ENCODE peak calls at places on chromosomes 16 and 17, in nine cellular contexts. One of them, this sample, is unnamed.

GRCh38 chr17:63696381-63696961 is 3.5 kb downstream of the LIMD2 start:
- DNase-seq in body of pancreas: peak; percentile 31
- DNase-seq in brain microvascular endothelial cell: no peak
- DNase-seq in progenitor cell of endocrine pancreas: no peak
- DNase-seq in foreskin fibroblast: peak; percentile 53
- DNase-seq in fibroblast of mammary gland: peak; percentile 51
- DNase-seq in AG04450: no peak
- DNase-seq in heart left ventricle: no peak
- DNase-seq in AG09319: no peak
- DNase-seq in this sample: peak; percentile 51

GRCh38 chr17:8149419-8150193 is 2.6 kb downstream of the PER1 start:
- DNase-seq in heart left ventricle: no peak
- DNase-seq in AG04450: no peak
- DNase-seq in brain microvascular endothelial cell: no peak
- DNase-seq in progenitor cell of endocrine pancreas: no peak
- DNase-seq in foreskin fibroblast: no peak
- DNase-seq in body of pancreas: no peak
- DNase-seq in fibroblast of mammary gland: no peak
- DNase-seq in AG09319: no peak
- DNase-seq in this sample: no peak

GRCh38 chr16:66130296-66130910 is 236.1 kb upstream of the CDH5 start:
- DNase-seq in AG04450: peak; percentile 87
- DNase-seq in brain microvascular endothelial cell: peak; percentile 62
- DNase-seq in body of pancreas: no peak
- DNase-seq in foreskin fibroblast: peak; percentile 82
- DNase-seq in heart left ventricle: no peak
- DNase-seq in progenitor cell of endocrine pancreas: no peak
- DNase-seq in fibroblast of mammary gland: peak; percentile 71
- DNase-seq in AG09319: peak; percentile 50
- DNase-seq in this sample: peak; percentile 92

GRCh38 chr16:85557976-85558589 is 55.0 kb upstream of the GSE1 start:
- DNase-seq in fibroblast of mammary gland: no peak
- DNase-seq in AG09319: no peak
- DNase-seq in brain microvascular endothelial cell: no peak
- DNase-seq in foreskin fibroblast: peak; percentile 52
- DNase-seq in AG04450: no peak
- DNase-seq in body of pancreas: peak; percentile 68
- DNase-seq in heart left ventricle: peak; percentile 20
- DNase-seq in progenitor cell of endocrine pancreas: no peak
- DNase-seq in this sample: no peak

GRCh38 chr17:64261422-64262124 is 1.5 kb downstream of the TEX2 start:
- DNase-seq in AG04450: no peak
- DNase-seq in AG09319: no peak
- DNase-seq in foreskin fibroblast: no peak
- DNase-seq in progenitor cell of endocrine pancreas: no peak
- DNase-seq in fibroblast of mammary gland: no peak
- DNase-seq in body of pancreas: no peak
- DNase-seq in brain microvascular endothelial cell: no peak
- DNase-seq in heart left ventricle: no peak
- DNase-seq in this sample: no peak

GRCh38 chr16:85724936-85725335 is 26.0 kb downstream of the C16orf74 start:
- DNase-seq in fibroblast of mammary gland: no peak
- DNase-seq in AG04450: no peak
- DNase-seq in brain microvascular endothelial cell: no peak
- DNase-seq in AG09319: no peak
- DNase-seq in body of pancreas: no peak
- DNase-seq in foreskin fibroblast: no peak
- DNase-seq in progenitor cell of endocrine pancreas: no peak
- DNase-seq in heart left ventricle: no peak
- DNase-seq in this sample: no peak

GRCh38 chr17:62888148-62888547 is 77.9 kb upstream of the TANC2 start:
- DNase-seq in body of pancreas: no peak
- DNase-seq in foreskin fibroblast: peak; percentile 40
- DNase-seq in heart left ventricle: no peak
- DNase-seq in fibroblast of mammary gland: no peak
- DNase-seq in brain microvascular endothelial cell: no peak
- DNase-seq in AG09319: no peak
- DNase-seq in AG04450: no peak
- DNase-seq in progenitor cell of endocrine pancreas: no peak
- DNase-seq in this sample: no peak

GRCh38 chr17:48791128-48792032 is 25.6 kb downstream of the TTLL6 start:
- DNase-seq in fibroblast of mammary gland: peak; percentile 80
- DNase-seq in foreskin fibroblast: peak; percentile 88
- DNase-seq in brain microvascular endothelial cell: peak; percentile 73
- DNase-seq in body of pancreas: peak; percentile 87
- DNase-seq in heart left ventricle: peak; percentile 79
- DNase-seq in progenitor cell of endocrine pancreas: peak; percentile 51
- DNase-seq in AG09319: peak; percentile 68
- DNase-seq in AG04450: peak; percentile 55
- DNase-seq in this sample: peak; percentile 89

GRCh38 chr16:60166-60565 is 6.5 kb downstream of the SNRNP25 start:
- DNase-seq in progenitor cell of endocrine pancreas: no peak
- DNase-seq in AG04450: no peak
- DNase-seq in body of pancreas: no peak
- DNase-seq in fibroblast of mammary gland: no peak
- DNase-seq in foreskin fibroblast: no peak
- DNase-seq in heart left ventricle: no peak
- DNase-seq in AG09319: no peak
- DNase-seq in brain microvascular endothelial cell: no peak
- DNase-seq in this sample: no peak

GRCh38 chr17:50201226-50201854 is at the start of gene COL1A1:
- DNase-seq in progenitor cell of endocrine pancreas: no peak
- DNase-seq in foreskin fibroblast: peak; percentile 97
- DNase-seq in heart left ventricle: peak; percentile 85
- DNase-seq in AG09319: peak; percentile 92
- DNase-seq in body of pancreas: peak; percentile 38
- DNase-seq in brain microvascular endothelial cell: peak; percentile 90
- DNase-seq in AG04450: no peak
- DNase-seq in fibroblast of mammary gland: peak; percentile 85
- DNase-seq in this sample: peak; percentile 91

GRCh38 chr17:76318586-76318985 is 10.5 kb upstream of the QRICH2 start:
- DNase-seq in body of pancreas: no peak
- DNase-seq in brain microvascular endothelial cell: peak; percentile 67
- DNase-seq in foreskin fibroblast: peak; percentile 9
- DNase-seq in progenitor cell of endocrine pancreas: no peak
- DNase-seq in AG09319: no peak
- DNase-seq in AG04450: peak; percentile 10
- DNase-seq in fibroblast of mammary gland: no peak
- DNase-seq in heart left ventricle: no peak
- DNase-seq in this sample: peak; percentile 41

GRCh38 chr17:45345554-45346254 is 28.9 kb upstream of the MAP3K14 start:
- DNase-seq in progenitor cell of endocrine pancreas: no peak
- DNase-seq in heart left ventricle: peak; percentile 47
- DNase-seq in body of pancreas: no peak
- DNase-seq in AG09319: peak; percentile 43
- DNase-seq in brain microvascular endothelial cell: peak; percentile 25
- DNase-seq in foreskin fibroblast: peak; percentile 86
- DNase-seq in AG04450: peak; percentile 55
- DNase-seq in fibroblast of mammary gland: peak; percentile 94
- DNase-seq in this sample: peak; percentile 96

GRCh38 chr17:2964831-2965230 is 98.6 kb downstream of the OR1D5 start:
- DNase-seq in body of pancreas: no peak
- DNase-seq in brain microvascular endothelial cell: no peak
- DNase-seq in AG04450: no peak
- DNase-seq in foreskin fibroblast: no peak
- DNase-seq in fibroblast of mammary gland: no peak
- DNase-seq in AG09319: no peak
- DNase-seq in heart left ventricle: no peak
- DNase-seq in progenitor cell of endocrine pancreas: no peak
- DNase-seq in this sample: no peak

GRCh38 chr17:1035546-1036170 is 38.7 kb downstream of the TIMM22 start:
- DNase-seq in brain microvascular endothelial cell: no peak
- DNase-seq in AG09319: no peak
- DNase-seq in fibroblast of mammary gland: no peak
- DNase-seq in foreskin fibroblast: peak; percentile 33
- DNase-seq in progenitor cell of endocrine pancreas: no peak
- DNase-seq in heart left ventricle: no peak
- DNase-seq in body of pancreas: no peak
- DNase-seq in AG04450: no peak
- DNase-seq in this sample: no peak

DNA sequence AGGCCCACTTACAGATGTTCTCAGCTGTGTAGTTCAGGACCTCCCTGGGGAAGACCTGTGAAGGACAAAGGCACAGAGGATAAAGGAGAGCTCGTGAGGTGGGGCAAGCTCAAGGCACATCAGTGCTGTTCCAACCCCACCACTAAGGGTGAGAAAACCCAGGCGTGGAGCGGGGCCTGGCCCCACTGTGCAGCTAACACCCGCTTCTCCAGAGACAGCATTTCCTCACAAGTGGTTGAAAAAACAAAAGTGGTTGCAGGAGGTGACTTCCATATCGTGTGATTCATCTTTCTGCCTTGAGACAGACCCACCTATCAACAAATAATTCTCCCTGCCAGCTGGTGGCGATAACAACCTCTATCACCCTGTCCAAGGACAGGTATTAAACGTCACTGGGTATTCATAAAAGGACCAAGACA is 30.0 kb downstream of the SNN start:
- DNase-seq in AG04450: no peak
- DNase-seq in AG09319: no peak
- DNase-seq in body of pancreas: no peak
- DNase-seq in fibroblast of mammary gland: no peak
- DNase-seq in heart left ventricle: no peak
- DNase-seq in progenitor cell of endocrine pancreas: no peak
- DNase-seq in foreskin fibroblast: no peak
- DNase-seq in brain microvascular endothelial cell: peak; percentile 42
- DNase-seq in this sample: peak; percentile 57
- TF ChIP-seq CTCF in AG04450: peak; percentile 0
- TF ChIP-seq CTCF in AG09319: no peak
- TF ChIP-seq CTCF in body of pancreas: no peak
- TF ChIP-seq CTCF in fibroblast of mammary gland: no peak
- TF ChIP-seq CTCF in heart left ventricle: no peak
- TF ChIP-seq CTCF in progenitor cell of endocrine pancreas: no peak
- TF ChIP-seq CTCF in foreskin fibroblast: no peak
- TF ChIP-seq CTCF in brain microvascular endothelial cell: peak; percentile 48
- TF ChIP-seq CTCF in this sample: peak; percentile 5

DNA sequence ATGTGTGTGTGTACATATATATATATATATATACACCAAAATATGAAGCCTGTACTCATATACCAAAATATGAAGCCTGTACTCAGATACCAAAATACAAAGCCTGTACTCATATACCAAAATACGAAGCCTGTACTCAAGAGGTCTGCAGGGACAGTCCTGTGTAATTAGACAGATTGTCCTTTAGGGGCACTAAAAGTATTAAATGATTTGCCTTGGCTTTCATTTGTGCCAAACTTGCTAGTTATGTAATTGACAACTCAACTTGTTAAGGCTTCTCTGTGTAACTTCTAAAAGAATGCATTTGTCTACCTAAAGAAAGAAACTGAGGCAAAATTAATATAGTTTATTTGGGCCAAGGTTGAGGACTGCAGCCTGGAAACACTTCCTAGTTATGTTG is 30.8 kb upstream of the DHX40 start:
- DNase-seq in brain microvascular endothelial cell: no peak
- DNase-seq in heart left ventricle: no peak
- DNase-seq in foreskin fibroblast: no peak
- DNase-seq in AG09319: no peak
- DNase-seq in AG04450: no peak
- DNase-seq in body of pancreas: no peak
- DNase-seq in progenitor cell of endocrine pancreas: no peak
- DNase-seq in fibroblast of mammary gland: peak; percentile 6
- DNase-seq in this sample: no peak
- TF ChIP-seq CTCF in brain microvascular endothelial cell: peak; percentile 18
- TF ChIP-seq CTCF in heart left ventricle: no peak
- TF ChIP-seq CTCF in foreskin fibroblast: peak; percentile 4
- TF ChIP-seq CTCF in AG09319: no peak
- TF ChIP-seq CTCF in AG04450: peak; percentile 12
- TF ChIP-seq CTCF in body of pancreas: no peak
- TF ChIP-seq CTCF in progenitor cell of endocrine pancreas: peak; percentile 34
- TF ChIP-seq CTCF in fibroblast of mammary gland: no peak
- TF ChIP-seq CTCF in this sample: peak; percentile 6

GRCh38 chr17:66271512-66271911 is 30.9 kb upstream of the PRKCA start:
- DNase-seq in AG09319: no peak
- DNase-seq in foreskin fibroblast: no peak
- DNase-seq in heart left ventricle: no peak
- DNase-seq in AG04450: no peak
- DNase-seq in progenitor cell of endocrine pancreas: no peak
- DNase-seq in body of pancreas: no peak
- DNase-seq in fibroblast of mammary gland: no peak
- DNase-seq in brain microvascular endothelial cell: no peak
- DNase-seq in this sample: no peak

GRCh38 chr17:66272699-66273390 is 29.6 kb upstream of the PRKCA start:
- DNase-seq in brain microvascular endothelial cell: peak; percentile 51
- DNase-seq in fibroblast of mammary gland: peak; percentile 88
- DNase-seq in AG09319: no peak
- DNase-seq in foreskin fibroblast: peak; percentile 86
- DNase-seq in heart left ventricle: no peak
- DNase-seq in body of pancreas: no peak
- DNase-seq in AG04450: peak; percentile 20
- DNase-seq in progenitor cell of endocrine pancreas: no peak
- DNase-seq in this sample: peak; percentile 73

GRCh38 chr17:66275651-66276050 is 26.8 kb upstream of the PRKCA start:
- DNase-seq in body of pancreas: peak; percentile 9
- DNase-seq in heart left ventricle: no peak
- DNase-seq in AG09319: peak; percentile 41
- DNase-seq in progenitor cell of endocrine pancreas: no peak
- DNase-seq in brain microvascular endothelial cell: peak; percentile 91
- DNase-seq in AG04450: peak; percentile 56
- DNase-seq in foreskin fibroblast: peak; percentile 97
- DNase-seq in fibroblast of mammary gland: peak; percentile 100
- DNase-seq in this sample: peak; percentile 76

GRCh38 chr17:66273391-66273722 is 29.1 kb upstream of the PRKCA start:
- DNase-seq in fibroblast of mammary gland: no peak
- DNase-seq in AG04450: no peak
- DNase-seq in foreskin fibroblast: no peak
- DNase-seq in heart left ventricle: no peak
- DNase-seq in AG09319: no peak
- DNase-seq in progenitor cell of endocrine pancreas: no peak
- DNase-seq in brain microvascular endothelial cell: no peak
- DNase-seq in body of pancreas: no peak
- DNase-seq in this sample: no peak

GRCh38 chr17:66276328-66276937 is 26.0 kb upstream of the PRKCA start:
- DNase-seq in progenitor cell of endocrine pancreas: no peak
- DNase-seq in AG04450: no peak
- DNase-seq in foreskin fibroblast: peak; percentile 74
- DNase-seq in heart left ventricle: no peak
- DNase-seq in body of pancreas: no peak
- DNase-seq in brain microvascular endothelial cell: peak; percentile 32
- DNase-seq in AG09319: no peak
- DNase-seq in fibroblast of mammary gland: peak; percentile 64
- DNase-seq in this sample: peak; percentile 51
- TF ChIP-seq CTCF in progenitor cell of endocrine pancreas: no peak
- TF ChIP-seq CTCF in AG04450: no peak
- TF ChIP-seq CTCF in foreskin fibroblast: no peak
- TF ChIP-seq CTCF in heart left ventricle: no peak
- TF ChIP-seq CTCF in body of pancreas: no peak
- TF ChIP-seq CTCF in brain microvascular endothelial cell: no peak
- TF ChIP-seq CTCF in AG09319: no peak
- TF ChIP-seq CTCF in fibroblast of mammary gland: no peak
- TF ChIP-seq CTCF in this sample: no peak

DNA sequence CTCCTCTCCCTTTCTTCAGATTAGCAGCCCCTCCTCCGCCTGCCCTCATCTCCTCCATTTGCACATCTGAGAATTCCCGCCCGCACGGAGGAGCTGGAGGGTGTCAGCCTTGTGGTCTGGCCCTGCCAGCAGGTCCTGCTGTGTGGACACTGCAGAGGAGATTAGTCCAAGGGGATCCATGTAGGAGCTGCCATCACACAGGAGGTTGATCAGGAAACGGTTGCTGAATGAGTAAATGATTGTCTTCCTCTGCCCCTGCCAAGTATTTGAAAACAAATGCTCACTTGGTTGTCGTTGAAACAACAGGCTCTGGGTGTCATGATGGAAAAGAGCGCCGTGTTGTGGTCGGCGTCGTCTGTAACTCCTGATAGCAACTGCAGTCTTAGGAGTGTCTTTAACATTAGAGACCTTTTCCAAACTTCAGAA is 63.8 kb upstream of the CHMP6 start:
- DNase-seq in progenitor cell of endocrine pancreas: no peak
- DNase-seq in AG09319: no peak
- DNase-seq in foreskin fibroblast: no peak
- DNase-seq in body of pancreas: peak; percentile 2
- DNase-seq in AG04450: no peak
- DNase-seq in brain microvascular endothelial cell: peak; percentile 72
- DNase-seq in fibroblast of mammary gland: no peak
- DNase-seq in heart left ventricle: peak; percentile 15
- DNase-seq in this sample: peak; percentile 43
- TF ChIP-seq CTCF in progenitor cell of endocrine pancreas: no peak
- TF ChIP-seq CTCF in AG09319: no peak
- TF ChIP-seq CTCF in foreskin fibroblast: no peak
- TF ChIP-seq CTCF in body of pancreas: no peak
- TF ChIP-seq CTCF in AG04450: no peak
- TF ChIP-seq CTCF in brain microvascular endothelial cell: peak; percentile 56
- TF ChIP-seq CTCF in fibroblast of mammary gland: no peak
- TF ChIP-seq CTCF in heart left ventricle: peak; percentile 23
- TF ChIP-seq CTCF in this sample: no peak